ENCODE peak calls at places on chromosome 9, in ten cellular contexts. F is sigmoid colon; D is pancreas; I is CD8-positive, alpha-beta T cell; Q is GM12865; H is endothelial cell; A is GM20000; B is H9; V is HepG2; G is A549. N is an unnamed sample.

GRCh38 chr9:20284601-20285289 is 337.6 kb downstream of the MLLT3 start:
- DNase-seq in F (no peak), D (no peak), I (no peak), Q (no peak), H (no peak), A (no peak), B (no peak), V (no peak), G (no peak), N (no peak)

GRCh38 chr9:69975681-69976080 is 68.0 kb upstream of the MAMDC2 start:
- DNase-seq in F (no peak), D (no peak), I (no peak), Q (no peak), H (no peak), A (no peak), B (no peak), V (no peak), G (no peak), N (no peak)

GRCh38 chr9:88339322-88339721 is 48.9 kb upstream of the SPIN1 start:
- DNase-seq in F (no peak), D (no peak), I (no peak), Q (no peak), H (no peak), A (no peak), B (no peak), V (no peak), G (no peak), N (no peak)

GRCh38 chr9:105432247-105432857 is 15.5 kb upstream of the FSD1L start:
- DNase-seq in F (no peak), D (no peak), I (no peak), Q (no peak), H (no peak), A (no peak), B (no peak), V (peak), G (no peak), N (no peak)

GRCh38 chr9:135607401-135608293 is 31.7 kb downstream of the GLT6D1 start:
- DNase-seq in F (peak), D (no peak), I (no peak), Q (no peak), H (no peak), A (no peak), B (peak), V (no peak), G (no peak), N (no peak)

GRCh38 chr9:128249914-128250838 is 25.6 kb downstream of the GOLGA2 start:
- DNase-seq in F (peak), D (peak), I (peak), Q (peak), H (peak), A (peak), B (peak), V (no peak), G (peak), N (peak)

GRCh38 chr9:136860933-136861873 is 4.9 kb downstream of the EDF1 start:
- DNase-seq in F (peak), D (peak), I (no peak), Q (no peak), H (no peak), A (no peak), B (no peak), V (no peak), G (no peak), N (no peak)

GRCh38 chr9:73166453-73166852 is 14.8 kb downstream of the ANXA1 start:
- DNase-seq in F (no peak), D (no peak), I (no peak), Q (no peak), H (no peak), A (no peak), B (no peak), V (no peak), G (no peak), N (no peak)

GRCh38 chr9:89664896-89665329 is 60.1 kb downstream of the GADD45G start:
- DNase-seq in F (no peak), D (peak), I (no peak), Q (no peak), H (no peak), A (no peak), B (peak), V (no peak), G (no peak), N (no peak)

GRCh38 chr9:107213561-107214028 is 69.5 kb upstream of the RAD23B start:
- DNase-seq in F (no peak), D (no peak), I (peak), Q (peak), H (no peak), A (peak), B (no peak), V (peak), G (peak), N (peak)

GRCh38 chr9:131038256-131039128 is 29.5 kb downstream of the LAMC3 start:
- DNase-seq in F (peak), D (no peak), I (no peak), Q (no peak), H (no peak), A (no peak), B (no peak), V (no peak), G (no peak), N (no peak)

GRCh38 chr9:114077162-114077837 is 800 bp downstream of the AMBP start:
- DNase-seq in F (no peak), D (no peak), I (no peak), Q (no peak), H (no peak), A (no peak), B (no peak), V (no peak), G (no peak), N (no peak)

GRCh38 chr9:114078781-114079156 is 669 bp upstream of the AMBP start:
- DNase-seq in F (no peak), D (no peak), I (no peak), Q (no peak), H (no peak), A (no peak), B (no peak), V (no peak), G (no peak), N (no peak)

GRCh38 chr9:114075602-114076001 is 2.5 kb downstream of the AMBP start:
- DNase-seq in F (no peak), D (no peak), I (no peak), Q (no peak), H (no peak), A (no peak), B (no peak), V (no peak), G (no peak), N (no peak)

GRCh38 chr9:114078021-114078780 is at the start of gene AMBP:
- DNase-seq in F (no peak), D (peak), I (no peak), Q (no peak), H (no peak), A (no peak), B (no peak), V (peak), G (peak), N (no peak)

DNA sequence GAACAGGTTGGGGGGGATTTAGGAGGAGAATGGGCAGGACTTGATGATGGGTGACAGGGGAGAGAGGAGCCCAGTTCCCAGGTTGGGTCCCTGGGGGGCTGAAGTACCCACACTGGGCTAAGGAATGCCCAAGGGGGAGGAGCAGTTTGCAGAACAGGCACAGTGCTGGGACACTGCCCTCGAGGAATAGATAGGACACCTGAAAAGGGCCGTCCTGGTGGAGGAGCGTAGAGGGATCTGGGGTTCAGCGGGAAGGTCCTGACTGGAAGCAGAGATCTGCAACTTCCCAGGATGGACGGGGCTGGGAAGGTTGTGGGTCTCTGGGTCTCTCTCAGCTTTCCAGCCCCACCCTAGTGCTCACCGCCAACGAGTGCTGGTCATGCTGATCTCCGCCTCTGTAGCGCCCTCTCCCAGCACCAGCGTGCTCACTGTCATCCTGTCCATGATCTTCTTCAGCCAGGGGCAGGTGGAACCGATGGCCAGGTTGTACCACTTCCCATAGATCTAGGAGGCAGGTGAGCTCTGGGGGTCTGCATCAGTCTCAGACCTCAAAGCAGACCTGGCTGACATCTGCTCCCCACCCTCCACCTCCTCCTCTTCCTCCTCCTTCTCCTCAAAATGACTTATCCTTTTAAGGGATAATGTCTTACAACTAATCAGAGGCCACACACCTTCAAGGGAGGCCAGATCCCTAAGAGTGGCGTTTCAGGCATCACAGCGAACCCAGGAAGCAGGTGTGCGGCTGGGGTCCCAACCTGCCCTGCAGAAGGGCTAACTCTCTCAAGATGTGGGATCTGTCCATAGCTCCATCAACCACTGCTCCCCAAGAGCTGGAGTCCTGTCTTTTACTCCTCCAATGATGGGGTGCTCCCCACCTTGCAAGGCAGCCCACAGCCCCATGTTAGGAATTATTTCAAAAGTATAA is 1.6 kb downstream of the AMBP start:
- DNase-seq in F (peak), D (no peak), I (no peak), Q (no peak), H (no peak), A (no peak), B (peak), V (peak), G (no peak), N (no peak)
- TF ChIP-seq CTCF in F (no peak), D (no peak), I (no peak), Q (no peak), H (no peak), A (no peak), B (no peak), V (peak), G (no peak), N (no peak)

GRCh38 chr9:124293712-124294504 is 36.2 kb downstream of the NEK6 start:
- DNase-seq in F (no peak), D (no peak), I (no peak), Q (no peak), H (no peak), A (no peak), B (no peak), V (no peak), G (no peak), N (no peak)
- TF ChIP-seq CTCF in F (no peak), D (no peak), I (peak), Q (no peak), H (no peak), A (no peak), B (peak), V (peak), G (no peak), N (no peak)

GRCh38 chr9:14433841-14434511 is 120.0 kb upstream of the NFIB start:
- DNase-seq in F (no peak), D (no peak), I (no peak), Q (peak), H (no peak), A (no peak), B (no peak), V (peak), G (peak), N (no peak)
- TF ChIP-seq CTCF in F (no peak), D (no peak), I (no peak), Q (no peak), H (no peak), A (no peak), B (peak), V (peak), G (peak), N (no peak)

GRCh38 chr9:102253099-102253498 is 514.7 kb upstream of the GRIN3A start:
- DNase-seq in F (no peak), D (no peak), I (no peak), Q (no peak), H (no peak), A (no peak), B (no peak), V (no peak), G (no peak), N (no peak)
- TF ChIP-seq CTCF in F (no peak), D (no peak), I (no peak), Q (no peak), H (no peak), A (no peak), B (peak), V (no peak), G (no peak), N (no peak)

GRCh38 chr9:133875131-133875530 is 117.0 kb downstream of the VAV2 start:
- DNase-seq in F (no peak), D (no peak), I (no peak), Q (no peak), H (no peak), A (no peak), B (no peak), V (no peak), G (no peak), N (no peak)

GRCh38 chr9:133876836-133877235 is 115.3 kb downstream of the VAV2 start:
- DNase-seq in F (no peak), D (no peak), I (no peak), Q (no peak), H (no peak), A (no peak), B (no peak), V (no peak), G (no peak), N (no peak)

GRCh38 chr9:133877327-133877726 is 114.8 kb downstream of the VAV2 start:
- DNase-seq in F (no peak), D (no peak), I (no peak), Q (no peak), H (no peak), A (no peak), B (no peak), V (no peak), G (no peak), N (no peak)

GRCh38 chr9:133874659-133875058 is 117.5 kb downstream of the VAV2 start:
- DNase-seq in F (no peak), D (no peak), I (no peak), Q (no peak), H (no peak), A (no peak), B (no peak), V (no peak), G (no peak), N (no peak)

DNA sequence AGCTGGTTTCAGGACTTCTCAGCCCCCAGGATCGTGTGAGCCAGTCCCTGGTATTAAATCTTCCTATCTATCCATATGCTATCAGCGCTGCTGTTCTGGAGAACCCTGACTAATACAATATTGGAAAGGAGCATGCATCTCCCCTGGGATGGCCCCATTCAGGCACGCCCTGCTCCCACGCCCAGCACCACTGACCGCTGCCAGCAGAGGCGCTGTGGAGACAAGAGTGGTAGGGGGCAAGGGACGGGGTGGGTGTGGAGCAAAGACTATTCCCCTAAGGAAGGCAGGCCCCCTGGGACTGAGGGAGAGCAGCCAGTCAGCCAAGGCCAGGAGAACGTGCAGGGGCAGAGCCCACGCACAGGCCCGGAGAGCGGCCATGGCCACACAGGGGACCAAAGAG is 116.0 kb downstream of the VAV2 start:
- DNase-seq in F (no peak), D (no peak), I (no peak), Q (no peak), H (peak), A (no peak), B (peak), V (no peak), G (no peak), N (no peak)
- TF ChIP-seq CTCF in F (no peak), D (no peak), I (no peak), Q (peak), H (peak), A (no peak), B (peak), V (peak), G (peak), N (peak)

DNA sequence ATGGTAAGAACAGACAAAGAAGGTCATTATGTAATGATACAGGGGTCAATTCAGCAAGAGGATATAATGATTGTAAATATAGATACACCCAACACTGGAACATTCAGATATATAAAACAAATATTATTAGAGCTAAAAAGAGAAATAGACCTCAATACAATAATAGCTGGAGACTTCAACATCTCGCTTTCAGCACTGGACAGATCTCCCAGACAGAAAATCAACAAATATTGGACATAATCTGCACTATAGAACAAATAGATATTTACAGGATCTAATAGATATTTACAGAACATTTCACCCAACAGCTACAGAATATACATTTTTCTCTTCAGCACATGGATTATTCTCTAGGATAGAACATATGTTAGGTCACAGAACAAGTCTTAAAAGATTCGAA is 190.6 kb upstream of the RFX3 start:
- DNase-seq in F (no peak), D (no peak), I (no peak), Q (no peak), H (no peak), A (no peak), B (no peak), V (no peak), G (no peak), N (no peak)
- TF ChIP-seq CTCF in F (no peak), D (no peak), I (no peak), Q (no peak), H (no peak), A (no peak), B (no peak), V (no peak), G (no peak), N (no peak)

GRCh38 chr9:35951736-35952135 is 6.2 kb downstream of the OR2S2 start:
- DNase-seq in F (no peak), D (no peak), I (no peak), Q (no peak), H (no peak), A (no peak), B (no peak), V (no peak), G (peak), N (no peak)
- TF ChIP-seq CTCF in F (no peak), D (no peak), I (no peak), Q (no peak), H (no peak), A (no peak), B (no peak), V (no peak), G (no peak), N (no peak)

GRCh38 chr9:86410281-86410680 is 56.1 kb upstream of the TUT7 start:
- DNase-seq in F (no peak), D (no peak), I (no peak), Q (no peak), H (no peak), A (no peak), B (peak), V (no peak), G (no peak), N (no peak)

GRCh38 chr9:86413966-86414880 is 60.0 kb upstream of the TUT7 start:
- DNase-seq in F (no peak), D (no peak), I (no peak), Q (peak), H (no peak), A (peak), B (no peak), V (peak), G (peak), N (no peak)
- TF ChIP-seq CTCF in F (peak), D (peak), I (peak), Q (peak), H (peak), A (no peak), B (peak), V (peak), G (peak), N (peak)

N was measured in GM12864.